ENCODE peak calls at places on chromosomes 4 and X, in seven cellular contexts. R, C, J, Q, H, K and N are unnamed samples.

GRCh38 chr4:107800058-107800457 is 24.7 kb upstream of the SGMS2 start:
- DNase-seq in C (no peak), R (no peak), H (no peak), Q (no peak), K (no peak), J (no peak), N (no peak)

GRCh38 chrX:140050906-140051305 is 85.6 kb upstream of the CXorf66 start:
- DNase-seq in K (no peak), H (no peak), J (no peak), R (peak; percentile 4), C (no peak), Q (no peak), N (no peak)

GRCh38 chr4:147103403-147103946 is 157.8 kb upstream of the TTC29 start:
- DNase-seq in H (peak; percentile 30), R (peak; percentile 98), K (no peak), Q (peak; percentile 96), J (no peak), C (no peak), N (no peak)

GRCh38 chrX:120452131-120452530 is 17.0 kb downstream of the LAMP2 start:
- DNase-seq in K (no peak), J (no peak), R (peak; percentile 32), Q (peak; percentile 33), C (no peak), H (no peak), N (peak; percentile 6)

GRCh38 chr4:35038079-35038805 is 1206.1 kb downstream of the ARAP2 start:
- DNase-seq in H (no peak), K (no peak), Q (no peak), C (no peak), R (no peak), J (peak; percentile 68), N (no peak)

GRCh38 chr4:8393593-8394038 is 46.9 kb downstream of the ACOX3 start:
- DNase-seq in J (no peak), C (no peak), H (peak; percentile 88), R (peak; percentile 99), K (no peak), Q (peak; percentile 95), N (peak; percentile 37)

GRCh38 chrX:115639481-115639880 is 78.5 kb downstream of the PLS3 start:
- DNase-seq in R (peak; percentile 42), J (no peak), H (no peak), K (no peak), Q (no peak), C (no peak), N (no peak)

GRCh38 chrX:54785901-54786300 is 12.2 kb downstream of the ITIH6 start:
- DNase-seq in C (no peak), R (no peak), H (no peak), K (no peak), J (no peak), Q (no peak), N (no peak)

GRCh38 chr4:188262464-188262863 is 123.2 kb downstream of the TRIML1 start:
- DNase-seq in H (peak; percentile 45), Q (peak; percentile 79), J (no peak), K (no peak), R (no peak), C (no peak), N (no peak)

GRCh38 chr4:2871911-2872310 is 28.3 kb downstream of the ADD1 start:
- DNase-seq in K (no peak), H (no peak), J (no peak), R (no peak), C (no peak), Q (no peak), N (no peak)

GRCh38 chr4:63049726-63050125 is 1359.5 kb downstream of the TECRL start:
- DNase-seq in Q (no peak), J (no peak), C (no peak), R (no peak), H (no peak), K (no peak), N (no peak)

GRCh38 chr4:185504098-185505047 is 30.9 kb downstream of the PDLIM3 start:
- DNase-seq in Q (peak; percentile 75), C (no peak), J (peak; percentile 17), R (no peak), K (no peak), H (no peak), N (peak; percentile 35)

GRCh38 chr4:186761281-186761897 is 37.7 kb upstream of the FAT1 start:
- DNase-seq in H (no peak), J (no peak), Q (no peak), C (no peak), K (no peak), R (no peak), N (no peak)

GRCh38 chrX:39012561-39013209 is 211.4 kb downstream of the MID1IP1 start:
- DNase-seq in Q (no peak), R (peak; percentile 63), H (no peak), K (no peak), C (no peak), J (no peak), N (no peak)

GRCh38 chr4:177546745-177547144 is 104.5 kb upstream of the AGA start:
- DNase-seq in R (peak; percentile 18), J (no peak), C (no peak), H (no peak), Q (no peak), K (no peak), N (no peak)

GRCh38 chrX:136048446-136048845 is 63.2 kb downstream of the SLC9A6 start:
- DNase-seq in J (no peak), R (peak; percentile 19), C (no peak), K (no peak), H (no peak), Q (no peak), N (no peak)

GRCh38 chr4:2138846-2139500 is 79.8 kb downstream of the NAT8L start:
- DNase-seq in C (no peak), K (no peak), J (peak; percentile 68), H (no peak), R (no peak), Q (no peak), N (no peak)

GRCh38 chrX:54891573-54891972 is 29.1 kb upstream of the TRO start:
- DNase-seq in C (no peak), R (peak; percentile 28), J (no peak), H (no peak), Q (peak; percentile 48), K (peak; percentile 6), N (peak; percentile 8)

GRCh38 chr4:138199568-138200235 is 42.4 kb downstream of the SLC7A11 start:
- DNase-seq in Q (no peak), H (no peak), C (no peak), R (peak; percentile 54), K (no peak), J (no peak), N (peak; percentile 7)

GRCh38 chr4:2662598-2662997 is 93.5 kb downstream of the TNIP2 start:
- DNase-seq in K (no peak), Q (peak; percentile 84), C (no peak), R (peak; percentile 87), J (no peak), H (no peak), N (no peak)

GRCh38 chr4:145283909-145284308 is 103.5 kb upstream of the OTUD4 start:
- DNase-seq in R (no peak), K (no peak), H (no peak), J (no peak), C (no peak), Q (no peak), N (no peak)